ENCODE peak calls at places on chromosomes 3 and 15, in four cellular contexts. Y is natural killer cell treated with Interleukin-12 subunit alpha and Interleukin-12 subunit beta and Interleukin-15 and Interleukin-18, amount 100 ng/mL, for 72 hours; V is effector CD4-positive, alpha-beta T cell; G is brain microvascular endothelial cell. T is an unnamed sample.

GRCh38 chr3:148077318-148077923 is 620.3 kb upstream of the AGTR1 start:
- DNase-seq in G (no peak), V (no peak), Y (no peak), T (no peak)

GRCh38 chr3:86990734-86991481 is at the start of gene VGLL3:
- DNase-seq in V (no peak), G (peak), Y (no peak), T (no peak)

GRCh38 chr3:190266915-190267290 is 55.3 kb downstream of the CLDN1 start:
- DNase-seq in V (no peak), Y (no peak), G (no peak), T (no peak)

GRCh38 chr3:128004661-128005060 is 47.6 kb upstream of the SEC61A1 start:
- DNase-seq in Y (no peak), V (no peak), G (no peak), T (no peak)

GRCh38 chr15:95812491-95812890 is 518.0 kb upstream of the NR2F2 start:
- DNase-seq in Y (no peak), G (no peak), V (no peak), T (no peak)

GRCh38 chr3:106830334-106830733 is 546.9 kb upstream of the CCDC54 start:
- DNase-seq in Y (no peak), G (no peak), V (no peak), T (no peak)

GRCh38 chr3:28907616-28908015 is 373.3 kb upstream of the RBMS3 start:
- DNase-seq in V (no peak), G (no peak), Y (no peak), T (no peak)

GRCh38 chr15:33506781-33507180 is 196.0 kb downstream of the RYR3 start:
- DNase-seq in G (peak), Y (no peak), V (no peak), T (no peak)

GRCh38 chr3:26522919-26523318 is 99.7 kb upstream of the LRRC3B start:
- DNase-seq in G (no peak), V (no peak), Y (no peak), T (no peak)

GRCh38 chr3:55746808-55747413 is 259.8 kb upstream of the WNT5A start:
- DNase-seq in G (no peak), Y (no peak), V (no peak), T (no peak)

GRCh38 chr15:36365963-36366362 is 213.5 kb upstream of the CDIN1 start:
- DNase-seq in G (no peak), V (no peak), Y (no peak), T (no peak)

T was measured in memory B cell.